ENCODE peak calls at places on chromosomes 5 and 9, in nine cellular contexts. U is GM12878, J is H9, B is GM23338, R is Peyer's patch, Q is ovary, C is HCT116, L is psoas muscle, M is kidney. G is an unnamed sample.

GRCh38 chr9:9996259-9996658 is 616.5 kb downstream of the PTPRD start:
- DNase-seq in J (no peak), M (no peak), Q (no peak), U (no peak), B (no peak), C (no peak), L (no peak), R (no peak), G (no peak)

GRCh38 chr5:78727786-78728761 is 79.5 kb upstream of the LHFPL2 start:
- DNase-seq in C (no peak), Q (no peak), J (no peak), M (no peak), R (peak; percentile 91), B (no peak), L (no peak), U (peak; percentile 96), G (no peak)

GRCh38 chr5:34591723-34592122 is 64.4 kb upstream of the RAI14 start:
- DNase-seq in C (no peak), J (no peak), L (no peak), U (no peak), Q (no peak), B (no peak), M (no peak), R (no peak), G (no peak)

GRCh38 chr9:36074870-36075532 is 38.3 kb downstream of the RECK start:
- DNase-seq in U (no peak), M (peak; percentile 86), Q (peak; percentile 76), B (no peak), C (no peak), L (peak; percentile 70), J (no peak), R (peak; percentile 77), G (no peak)

GRCh38 chr9:110807956-110808598 is 139.5 kb downstream of the MUSK start:
- DNase-seq in J (no peak), C (no peak), U (peak; percentile 71), R (no peak), L (no peak), Q (no peak), M (no peak), B (no peak), G (no peak)

GRCh38 chr9:38108326-38108725 is 39.3 kb upstream of the SHB start:
- DNase-seq in M (no peak), L (no peak), J (no peak), Q (no peak), C (no peak), B (no peak), U (no peak), R (no peak), G (no peak)

GRCh38 chr5:121292664-121293063 is 559.0 kb upstream of the FTMT start:
- DNase-seq in J (no peak), C (no peak), B (no peak), Q (no peak), U (no peak), M (no peak), R (no peak), L (no peak), G (no peak)

GRCh38 chr5:165497707-165498106 is 1992.3 kb downstream of the MAT2B start:
- DNase-seq in B (peak; percentile 84), J (peak; percentile 34), U (no peak), M (no peak), L (no peak), Q (no peak), C (no peak), R (no peak), G (peak; percentile 54)

GRCh38 chr5:143008809-143009521 is 238.8 kb downstream of the ARHGAP26 start:
- DNase-seq in R (peak; percentile 79), B (no peak), Q (no peak), J (no peak), C (peak; percentile 79), L (no peak), U (peak; percentile 98), M (no peak), G (no peak)

DNA sequence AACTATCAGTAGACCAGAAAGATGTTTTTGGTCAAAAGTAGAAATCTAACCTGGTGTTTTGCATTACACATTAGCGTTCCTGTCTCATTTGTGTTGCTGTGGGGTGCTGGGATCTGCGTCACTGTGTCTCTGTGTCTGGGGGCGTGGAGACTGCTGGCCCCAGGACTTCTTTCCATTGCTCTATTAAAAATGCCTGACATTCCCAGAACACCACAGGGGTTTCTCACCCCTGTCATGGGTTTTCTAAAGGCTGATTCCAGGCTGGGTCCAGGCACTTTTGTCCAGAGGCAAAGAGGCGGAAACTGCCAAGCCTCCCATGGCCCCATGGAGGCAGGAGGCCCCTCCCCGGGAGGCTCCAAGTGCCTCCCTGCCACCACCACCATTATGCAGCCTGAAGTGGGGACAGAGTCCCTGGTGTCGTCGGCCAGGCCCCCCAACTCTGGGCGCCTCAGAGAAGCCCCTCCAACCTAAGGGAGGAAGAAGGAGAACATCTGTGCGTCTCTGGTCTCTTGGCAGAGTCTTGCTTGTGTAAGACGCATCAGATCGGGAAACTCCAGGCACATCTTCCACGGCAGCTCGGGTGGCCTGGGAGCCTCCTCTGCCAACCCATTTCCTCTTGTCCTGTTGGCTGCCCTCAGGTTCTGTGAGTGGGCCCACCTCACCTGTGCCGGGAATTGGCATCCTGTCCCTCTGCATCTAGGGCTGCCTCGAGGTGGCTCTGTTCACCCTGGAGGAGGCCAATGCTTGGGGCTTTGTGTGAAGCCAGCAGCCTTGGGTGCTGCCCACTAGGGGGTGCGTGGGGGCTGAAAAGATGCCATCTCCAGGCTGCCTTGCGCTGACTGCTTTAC is 13.8 kb upstream of the PLEKHG4B start:
- DNase-seq in R (peak; percentile 47), U (no peak), L (no peak), B (peak; percentile 58), C (peak; percentile 47), J (no peak), M (peak; percentile 53), Q (no peak), G (peak; percentile 75)
- TF ChIP-seq CTCF in R (no peak), U (peak; percentile 43), L (peak; percentile 29), B (peak; percentile 68), C (peak; percentile 96), J (peak; percentile 52), M (no peak), Q (no peak), G (peak; percentile 66)

GRCh38 chr5:181255276-181255675 is 5.7 kb downstream of the TRIM52 start:
- DNase-seq in C (no peak), U (no peak), R (no peak), B (no peak), Q (no peak), L (no peak), M (no peak), J (no peak), G (no peak)
- H3K4me1 ChIP-seq in C (peaks cover 10% of the 10 kb centered on the region), U (no peaks in the 10 kb centered on the region), R (no peaks in the 10 kb centered on the region), B (peaks cover 21% of the 10 kb centered on the region), Q (peaks cover 11% of the 10 kb centered on the region), L (peaks cover 86% of the 10 kb centered on the region), M (peaks cover 40% of the 10 kb centered on the region), J (no peaks in the 10 kb centered on the region), G (no peaks in the 10 kb centered on the region)

GRCh38 chr5:67814569-67815311 is 400.8 kb upstream of the PIK3R1 start:
- DNase-seq in M (no peak), R (no peak), C (no peak), L (no peak), Q (no peak), U (no peak), J (no peak), B (no peak), G (no peak)
- H3K27ac ChIP-seq in M (no peak overlapping the region), R (no peak overlapping the region), C (no peak overlapping the region), L (no peak overlapping the region), Q (no peak overlapping the region), U (no peak overlapping the region), J (no peak overlapping the region), B (no peak overlapping the region), G (no peak overlapping the region)

DNA sequence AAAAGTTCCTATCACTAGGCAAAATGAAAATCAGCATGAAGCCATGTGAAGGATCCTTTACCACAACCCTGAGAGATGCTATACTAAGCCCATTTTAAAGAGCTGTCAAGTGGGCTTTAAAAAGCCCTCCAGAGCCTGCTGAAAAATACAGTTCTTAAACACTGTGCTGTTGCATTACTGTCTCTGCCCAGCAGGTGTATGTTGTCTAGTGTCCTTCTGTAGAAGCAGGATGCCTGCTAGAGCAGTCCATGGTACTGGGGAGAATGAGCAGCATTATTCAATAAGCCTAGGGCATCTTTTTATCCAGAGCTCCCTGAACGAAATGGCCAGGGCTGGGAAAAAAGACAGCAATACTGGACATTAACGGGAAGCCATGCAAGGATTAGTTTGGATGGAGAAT is 126.2 kb upstream of the PLCXD3 start:
- DNase-seq in J (peak; percentile 54), R (no peak), Q (no peak), L (no peak), C (peak; percentile 22), U (no peak), B (peak; percentile 80), M (no peak), G (peak; percentile 80)
- TF ChIP-seq CTCF in J (peak; percentile 63), R (no peak), Q (no peak), L (no peak), C (no peak), U (no peak), B (peak; percentile 42), M (no peak), G (peak; percentile 76)

GRCh38 chr9:120927125-120928014 is 774 bp upstream of the TRAF1 start:
- DNase-seq in C (no peak), U (no peak), L (no peak), B (no peak), J (no peak), R (no peak), Q (no peak), M (no peak), G (no peak)

GRCh38 chr9:120928720-120929389 is 2.3 kb upstream of the TRAF1 start:
- DNase-seq in Q (peak; percentile 84), C (no peak), J (peak; percentile 73), U (no peak), R (peak; percentile 94), L (peak; percentile 80), B (peak; percentile 76), M (peak; percentile 92), G (peak; percentile 89)

GRCh38 chr9:120926397-120926928 is at the start of gene TRAF1:
- DNase-seq in M (no peak), L (no peak), U (no peak), C (no peak), B (no peak), Q (peak; percentile 28), R (peak; percentile 70), J (no peak), G (no peak)

GRCh38 chr9:120929392-120929791 is 2.8 kb upstream of the TRAF1 start:
- DNase-seq in U (no peak), R (no peak), C (no peak), L (no peak), B (no peak), J (no peak), Q (no peak), M (no peak), G (no peak)

GRCh38 chr9:120928015-120928719 is 1.6 kb upstream of the TRAF1 start:
- DNase-seq in J (peak; percentile 49), U (no peak), B (peak; percentile 68), Q (peak; percentile 75), L (peak; percentile 40), C (no peak), M (peak; percentile 83), R (peak; percentile 67), G (peak; percentile 72)
- H3K4me1 ChIP-seq in J (peaks cover 4% of the 10 kb centered on the region), U (peaks cover 48% of the 10 kb centered on the region), B (peaks cover 44% of the 10 kb centered on the region), Q (peaks cover 12% of the 10 kb centered on the region), L (peaks cover 18% of the 10 kb centered on the region), C (peaks cover 4% of the 10 kb centered on the region), M (peaks cover 9% of the 10 kb centered on the region), R (no peaks in the 10 kb centered on the region), G (peaks cover 18% of the 10 kb centered on the region)

DNA sequence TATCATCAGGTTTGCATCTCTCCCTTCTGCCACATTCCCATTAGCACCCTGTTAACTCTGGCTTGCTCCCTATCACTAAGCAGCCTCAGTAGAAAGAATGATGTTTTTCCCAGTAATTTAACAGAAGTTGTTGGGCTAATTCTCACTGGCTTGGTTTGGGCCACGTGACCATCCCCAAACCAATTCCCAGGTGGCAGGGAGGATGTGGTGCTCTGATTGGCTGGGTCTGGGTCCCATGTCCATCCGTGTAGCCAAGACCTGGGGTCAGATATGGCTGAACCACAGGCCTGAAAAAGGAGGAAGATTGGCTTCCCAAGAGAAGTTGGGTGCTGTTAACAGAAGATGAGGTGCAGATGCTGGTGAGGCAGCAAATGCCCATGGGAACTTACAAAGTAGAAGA is 122.0 kb downstream of the BOD1 start:
- DNase-seq in L (no peak), J (peak; percentile 17), B (no peak), M (no peak), C (no peak), Q (no peak), U (no peak), R (no peak), G (peak; percentile 29)
- H3K27ac ChIP-seq in L (no peak overlapping the region), J (no peak overlapping the region), B (no peak overlapping the region), M (no peak overlapping the region), C (no peak overlapping the region), Q (no peak overlapping the region), U (no peak overlapping the region), R (no peak overlapping the region), G (no peak overlapping the region)

G was measured in endodermal cell.